ENCODE peak calls at places on chromosomes 5 and 9, in five cellular contexts. H, T, R, G and A are unnamed samples.

GRCh38 chr5:101679816-101680215 is 616.3 kb downstream of the SLCO4C1 start:
- DNase-seq in H (peak; percentile 1), T (peak; percentile 4), R (peak; percentile 69), G (peak; percentile 28), A (no peak)

GRCh38 chr5:29122306-29122705 is 2071.2 kb upstream of the CDH6 start:
- DNase-seq in H (no peak), T (no peak), R (no peak), G (no peak), A (no peak)

GRCh38 chr9:23651051-23651450 is 175.0 kb downstream of the ELAVL2 start:
- DNase-seq in H (no peak), T (no peak), R (no peak), G (no peak), A (no peak)

GRCh38 chr5:6399978-6400910 is 21.9 kb upstream of the MED10 start:
- DNase-seq in H (peak; percentile 3), T (peak; percentile 91), R (peak; percentile 50), G (peak; percentile 65), A (no peak)

GRCh38 chr5:56094579-56095361 is 100.0 kb upstream of the IL6ST start:
- DNase-seq in H (no peak), T (no peak), R (no peak), G (no peak), A (no peak)

GRCh38 chr5:108687599-108688220 is 60.0 kb upstream of the FER start:
- DNase-seq in H (no peak), T (no peak), R (peak; percentile 8), G (no peak), A (no peak)

GRCh38 chr9:114721491-114722362 is 39.7 kb upstream of the TEX48 start:
- DNase-seq in H (no peak), T (peak; percentile 86), R (peak; percentile 82), G (no peak), A (no peak)

GRCh38 chr5:172818081-172818480 is 16.0 kb upstream of the ERGIC1 start:
- DNase-seq in H (no peak), T (no peak), R (no peak), G (no peak), A (no peak)

GRCh38 chr9:93895535-93895934 is 59.6 kb downstream of the BARX1 start:
- DNase-seq in H (no peak), T (no peak), R (no peak), G (no peak), A (no peak)

GRCh38 chr5:148697177-148697820 is 43.0 kb upstream of the HTR4 start:
- DNase-seq in H (peak; percentile 36), T (peak; percentile 23), R (peak; percentile 88), G (peak; percentile 10), A (peak; percentile 50)

DNA sequence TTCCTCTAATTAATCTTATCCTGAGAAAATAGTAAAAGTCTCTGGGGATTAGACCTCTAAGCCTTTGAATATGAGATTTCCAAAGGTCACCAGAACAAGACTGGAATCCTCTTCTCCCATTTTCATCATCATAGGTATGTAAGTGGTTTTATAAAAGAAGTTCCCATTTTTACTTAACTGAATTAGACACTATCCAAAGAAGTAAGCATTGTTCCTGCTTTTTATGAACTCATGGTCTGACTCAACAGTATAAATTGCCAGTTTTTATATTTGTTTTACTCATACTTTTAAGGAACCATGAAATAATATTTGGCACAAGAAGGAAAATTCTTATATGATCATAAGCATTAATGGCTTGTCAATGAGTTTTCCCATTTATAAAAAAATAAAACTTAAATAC is 167.1 kb upstream of the ADRA1B start:
- DNase-seq in H (no peak), T (peak; percentile 56), R (peak; percentile 51), G (peak; percentile 51), A (no peak)
- H3K4me2 ChIP-seq in H (no peak overlapping the region), T (no peak overlapping the region), R (no peak overlapping the region), G (no peak overlapping the region), A (no peak overlapping the region)

GRCh38 chr5:10493884-10494283 is 52.2 kb downstream of the ROPN1L start:
- DNase-seq in H (no peak), T (no peak), R (no peak), G (no peak), A (no peak)
- H3K4me2 ChIP-seq in H (no peak overlapping the region), T (no peak overlapping the region), R (no peak overlapping the region), G (no peak overlapping the region), A (no peak overlapping the region)

DNA sequence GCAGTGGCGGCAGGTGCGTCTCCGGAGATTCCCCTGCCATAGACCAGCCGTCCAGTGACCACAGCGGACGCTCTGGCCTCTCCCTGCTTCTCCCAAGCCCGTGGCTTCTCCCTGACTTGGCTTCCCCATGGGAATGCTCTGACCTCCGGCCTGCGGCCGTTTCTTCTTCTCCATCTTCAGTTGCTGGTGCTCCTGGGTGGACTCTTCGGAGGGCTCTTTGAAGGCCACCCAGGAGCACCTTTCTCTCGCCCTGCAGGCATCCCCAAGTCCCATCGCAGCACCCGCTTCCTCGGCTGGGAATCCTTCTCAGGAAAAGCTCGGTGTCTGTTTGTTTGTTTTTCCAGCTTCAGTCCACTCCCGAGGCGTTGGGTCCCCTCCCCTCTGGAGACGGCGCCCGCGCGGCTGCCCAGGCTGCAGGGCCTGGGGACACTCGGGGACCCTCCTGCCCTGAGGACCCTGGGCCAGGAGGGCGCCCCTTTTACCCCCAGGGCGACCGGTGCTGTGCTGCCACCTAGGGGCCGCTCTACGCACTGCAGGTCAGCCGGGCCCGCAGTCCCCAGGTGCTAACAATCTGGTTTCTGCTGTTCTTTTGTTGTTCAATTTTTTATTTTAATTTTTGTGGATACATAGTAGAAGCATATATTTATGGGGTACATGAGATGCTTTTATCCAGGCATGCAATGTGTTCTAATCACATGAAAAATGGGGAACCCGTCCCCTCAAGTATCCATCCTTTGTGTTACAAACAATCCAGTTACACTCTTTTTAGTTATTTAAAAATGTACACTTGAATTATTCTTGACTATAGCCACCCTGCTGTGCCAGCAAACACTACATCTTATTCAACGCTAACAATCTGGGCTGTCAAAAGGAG is 197.9 kb upstream of the ADAMTS16 start:
- DNase-seq in H (no peak), T (no peak), R (peak; percentile 6), G (no peak), A (no peak)
- H3K4me2 ChIP-seq in H (no peak overlapping the region), T (no peak overlapping the region), R (no peak overlapping the region), G (peak overlapping the region; percentile 8), A (no peak overlapping the region)

GRCh38 chr5:170336065-170336464 is 38.5 kb upstream of the LCP2 start:
- DNase-seq in H (no peak), T (no peak), R (no peak), G (no peak), A (no peak)

GRCh38 chr5:170338272-170338671 is 40.7 kb upstream of the LCP2 start:
- DNase-seq in H (no peak), T (no peak), R (no peak), G (no peak), A (no peak)

GRCh38 chr5:170338933-170339779 is 41.6 kb upstream of the LCP2 start:
- DNase-seq in H (no peak), T (no peak), R (no peak), G (no peak), A (no peak)

GRCh38 chr5:170339780-170340167 is 42.2 kb upstream of the LCP2 start:
- DNase-seq in H (no peak), T (no peak), R (no peak), G (no peak), A (no peak)

DNA sequence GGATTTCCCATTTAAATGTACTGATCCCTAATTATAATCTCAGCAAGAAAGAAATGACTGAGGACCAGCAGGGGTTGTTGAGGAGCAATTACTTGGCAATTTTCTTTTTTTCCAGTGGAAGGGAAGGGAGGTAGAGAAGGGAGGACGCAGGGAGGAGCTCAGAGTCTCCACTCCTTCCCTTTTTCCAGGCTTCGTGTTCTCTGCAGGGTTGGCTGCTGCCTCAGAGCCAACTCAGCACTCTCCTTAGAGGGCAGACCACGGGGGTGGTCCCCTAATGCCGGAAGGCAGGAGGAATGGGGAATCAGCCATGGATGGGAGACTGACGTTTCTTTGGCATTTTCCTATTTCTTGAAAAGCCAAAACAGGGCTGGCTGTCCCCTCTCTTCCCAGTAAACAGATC is 39.5 kb upstream of the LCP2 start:
- DNase-seq in H (no peak), T (no peak), R (no peak), G (no peak), A (no peak)
- H3K4me2 ChIP-seq in H (no peak overlapping the region), T (no peak overlapping the region), R (no peak overlapping the region), G (no peak overlapping the region), A (no peak overlapping the region)

GRCh38 chr5:74242516-74242915 is 398.0 kb downstream of the ENC1 start:
- DNase-seq in H (no peak), T (no peak), R (no peak), G (no peak), A (no peak)
- H3K4me2 ChIP-seq in H (no peak overlapping the region), T (no peak overlapping the region), R (no peak overlapping the region), G (no peak overlapping the region), A (no peak overlapping the region)

GRCh38 chr5:132780577-132780976 is 3.5 kb upstream of the SEPTIN8 start:
- DNase-seq in H (no peak), T (no peak), R (no peak), G (no peak), A (no peak)

GRCh38 chr5:132778129-132778528 is 1.1 kb upstream of the SEPTIN8 start:
- DNase-seq in H (no peak), T (no peak), R (no peak), G (no peak), A (no peak)

GRCh38 chr5:132778856-132779255 is 1.8 kb upstream of the SEPTIN8 start:
- DNase-seq in H (no peak), T (no peak), R (no peak), G (no peak), A (no peak)

GRCh38 chr5:132781029-132781428 is 4.0 kb upstream of the SEPTIN8 start:
- DNase-seq in H (no peak), T (no peak), R (no peak), G (no peak), A (no peak)

DNA sequence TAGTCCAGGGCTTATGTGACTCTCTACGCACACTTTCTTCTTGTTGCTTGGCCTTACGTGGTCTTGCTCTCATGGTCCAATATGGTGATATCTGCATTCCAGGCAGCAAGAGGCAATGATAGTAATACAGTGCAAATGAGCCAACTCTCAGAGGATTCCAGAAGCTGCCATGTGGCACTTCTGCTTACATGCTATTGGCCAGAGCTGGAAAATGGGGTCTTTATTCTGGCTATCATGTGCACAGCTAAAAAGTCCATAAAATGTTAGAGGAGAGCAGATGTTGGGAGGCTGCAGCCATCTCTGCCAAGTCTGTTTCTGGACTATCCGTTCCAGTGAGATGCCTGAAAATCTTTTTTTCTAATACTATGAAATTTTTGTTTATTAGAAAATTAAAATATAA is 2.9 kb upstream of the SEPTIN8 start:
- DNase-seq in H (no peak), T (no peak), R (no peak), G (no peak), A (no peak)
- H3K4me2 ChIP-seq in H (no peak overlapping the region), T (no peak overlapping the region), R (no peak overlapping the region), G (no peak overlapping the region), A (no peak overlapping the region)